ENCODE peak calls at places on chromosomes 12 and 14, in five cellular contexts. One of them, this sample, is unnamed.

GRCh38 chr12:26233620-26234019 is 38.2 kb downstream of the SSPN start:
- DNase-seq in HepG2: no peak
- DNase-seq in HCT116: no peak
- DNase-seq in K562: no peak
- DNase-seq in SK-N-SH: no peak
- DNase-seq in this sample: no peak

GRCh38 chr12:16599081-16599480 is 6.9 kb downstream of the LMO3 start:
- DNase-seq in HCT116: no peak
- DNase-seq in HepG2: no peak
- DNase-seq in SK-N-SH: no peak
- DNase-seq in K562: no peak
- DNase-seq in this sample: no peak

GRCh38 chr12:42039146-42039545 is 105.5 kb downstream of the GXYLT1 start:
- DNase-seq in K562: no peak
- DNase-seq in HepG2: no peak
- DNase-seq in HCT116: peak
- DNase-seq in SK-N-SH: no peak
- DNase-seq in this sample: no peak

GRCh38 chr14:64915797-64916196 is 1.5 kb downstream of the CHURC1 start:
- DNase-seq in HCT116: no peak
- DNase-seq in HepG2: no peak
- DNase-seq in K562: no peak
- DNase-seq in SK-N-SH: no peak
- DNase-seq in this sample: no peak

GRCh38 chr12:111349748-111350520 is 19.0 kb downstream of the PHETA1 start:
- DNase-seq in HepG2: no peak
- DNase-seq in K562: no peak
- DNase-seq in HCT116: no peak
- DNase-seq in SK-N-SH: no peak
- DNase-seq in this sample: no peak

GRCh38 chr12:101089271-101089670 is 120.8 kb downstream of the SLC5A8 start:
- DNase-seq in SK-N-SH: no peak
- DNase-seq in HepG2: no peak
- DNase-seq in K562: no peak
- DNase-seq in HCT116: no peak
- DNase-seq in this sample: no peak

GRCh38 chr12:84058136-84058535 is 854.5 kb downstream of the SLC6A15 start:
- DNase-seq in HepG2: no peak
- DNase-seq in K562: no peak
- DNase-seq in HCT116: no peak
- DNase-seq in SK-N-SH: no peak
- DNase-seq in this sample: no peak

GRCh38 chr14:73452341-73453191 is 5.8 kb downstream of the NUMB start:
- DNase-seq in HCT116: no peak
- DNase-seq in HepG2: no peak
- DNase-seq in K562: no peak
- DNase-seq in SK-N-SH: no peak
- DNase-seq in this sample: no peak

GRCh38 chr12:47286676-47287075 is 206.9 kb upstream of the AMIGO2 start:
- DNase-seq in SK-N-SH: no peak
- DNase-seq in K562: no peak
- DNase-seq in HCT116: no peak
- DNase-seq in HepG2: no peak
- DNase-seq in this sample: no peak

GRCh38 chr14:67221248-67221981 is 19.8 kb upstream of the PALS1 start:
- DNase-seq in HCT116: peak
- DNase-seq in SK-N-SH: no peak
- DNase-seq in K562: no peak
- DNase-seq in HepG2: no peak
- DNase-seq in this sample: no peak

GRCh38 chr12:97142737-97143450 is 235.8 kb downstream of the NEDD1 start:
- DNase-seq in K562: no peak
- DNase-seq in HepG2: no peak
- DNase-seq in HCT116: no peak
- DNase-seq in SK-N-SH: no peak
- DNase-seq in this sample: no peak

GRCh38 chr14:104385189-104386135 is 194.1 kb upstream of the C14orf180 start:
- DNase-seq in K562: no peak
- DNase-seq in HepG2: no peak
- DNase-seq in HCT116: no peak
- DNase-seq in SK-N-SH: no peak
- DNase-seq in this sample: no peak

GRCh38 chr12:108112815-108113556 is 16.1 kb upstream of the WSCD2 start:
- DNase-seq in K562: no peak
- DNase-seq in SK-N-SH: peak
- DNase-seq in HepG2: no peak
- DNase-seq in HCT116: no peak
- DNase-seq in this sample: no peak

GRCh38 chr12:62128186-62128965 is 131.8 kb upstream of the USP15 start:
- DNase-seq in SK-N-SH: no peak
- DNase-seq in HepG2: no peak
- DNase-seq in K562: no peak
- DNase-seq in HCT116: no peak
- DNase-seq in this sample: no peak

GRCh38 chr12:62127516-62127915 is 132.7 kb upstream of the USP15 start:
- DNase-seq in HepG2: no peak
- DNase-seq in HCT116: no peak
- DNase-seq in SK-N-SH: no peak
- DNase-seq in K562: no peak
- DNase-seq in this sample: no peak

GRCh38 chr12:62123721-62124203 is 136.4 kb upstream of the USP15 start:
- DNase-seq in K562: peak
- DNase-seq in HCT116: peak
- DNase-seq in HepG2: peak
- DNase-seq in SK-N-SH: peak
- DNase-seq in this sample: no peak
- TF ChIP-seq ZBTB33 in K562: no peak
- TF ChIP-seq ZBTB33 in HCT116: no peak
- TF ChIP-seq ZBTB33 in HepG2: no peak
- TF ChIP-seq ZBTB33 in SK-N-SH: no peak
- TF ChIP-seq ZBTB33 in this sample: no peak

GRCh38 chr14:63857467-63858030 is 4.7 kb downstream of the SYNE2 start:
- DNase-seq in HepG2: no peak
- DNase-seq in SK-N-SH: no peak
- DNase-seq in K562: no peak
- DNase-seq in HCT116: no peak
- DNase-seq in this sample: no peak
- TF ChIP-seq ZBTB33 in HepG2: no peak
- TF ChIP-seq ZBTB33 in SK-N-SH: no peak
- TF ChIP-seq ZBTB33 in K562: no peak
- TF ChIP-seq ZBTB33 in HCT116: no peak
- TF ChIP-seq ZBTB33 in this sample: no peak

DNA sequence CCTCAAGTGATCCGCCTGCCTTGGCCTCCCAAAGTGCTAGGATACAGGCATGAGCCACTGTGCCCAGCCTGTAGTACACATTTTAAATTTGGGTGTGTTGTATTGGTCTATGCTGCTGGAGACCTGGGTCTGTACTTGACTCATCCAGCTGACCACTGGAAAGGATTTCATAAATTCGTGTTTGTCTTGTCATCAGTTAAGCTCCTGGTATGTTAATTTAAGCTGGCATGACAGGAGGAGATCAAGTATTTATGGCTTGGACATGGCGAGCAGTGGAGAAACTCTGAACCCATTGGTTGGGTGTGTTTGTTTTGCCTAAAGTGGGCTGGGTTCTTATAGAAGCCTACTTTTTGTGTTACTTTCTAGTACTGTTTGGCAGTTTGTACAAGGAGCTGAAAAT is 24.2 kb downstream of the YY1 start:
- DNase-seq in SK-N-SH: no peak
- DNase-seq in HepG2: no peak
- DNase-seq in HCT116: no peak
- DNase-seq in K562: no peak
- DNase-seq in this sample: no peak
- TF ChIP-seq ZBTB33 in SK-N-SH: no peak
- TF ChIP-seq ZBTB33 in HepG2: no peak
- TF ChIP-seq ZBTB33 in HCT116: no peak
- TF ChIP-seq ZBTB33 in K562: no peak
- TF ChIP-seq ZBTB33 in this sample: no peak

GRCh38 chr14:96267336-96267735 is 11.3 kb downstream of the BDKRB1 start:
- DNase-seq in SK-N-SH: peak
- DNase-seq in HepG2: no peak
- DNase-seq in HCT116: no peak
- DNase-seq in K562: no peak
- DNase-seq in this sample: no peak
- TF ChIP-seq ZBTB33 in SK-N-SH: no peak
- TF ChIP-seq ZBTB33 in HepG2: no peak
- TF ChIP-seq ZBTB33 in HCT116: no peak
- TF ChIP-seq ZBTB33 in K562: no peak
- TF ChIP-seq ZBTB33 in this sample: no peak

GRCh38 chr12:67982165-67982563 is 7.1 kb upstream of the IFNG-AS1 start:
- DNase-seq in SK-N-SH: peak
- DNase-seq in HepG2: no peak
- DNase-seq in K562: no peak
- DNase-seq in HCT116: no peak
- DNase-seq in this sample: no peak
- TF ChIP-seq ZBTB33 in SK-N-SH: peak
- TF ChIP-seq ZBTB33 in HepG2: no peak
- TF ChIP-seq ZBTB33 in K562: no peak
- TF ChIP-seq ZBTB33 in HCT116: no peak
- TF ChIP-seq ZBTB33 in this sample: no peak

This sample was measured in GM12878.